ENCODE peak calls at places on chromosomes 6 and 20, in five cellular contexts. Y, O, M, Q and J are unnamed samples.

GRCh38 chr6:35088281-35089215 is 52.6 kb downstream of the TCP11 start:
- DNase-seq in Y (no peak), O (no peak), M (no peak), Q (no peak), J (no peak)

GRCh38 chr6:62298745-62299392 is 12.8 kb upstream of the KHDRBS2 start:
- DNase-seq in Y (no peak), O (no peak), M (no peak), Q (no peak), J (no peak)

GRCh38 chr6:144344651-144345050 is 59.5 kb downstream of the UTRN start:
- DNase-seq in Y (no peak), O (no peak), M (no peak), Q (no peak), J (no peak)

GRCh38 chr6:127032971-127033370 is 85.5 kb upstream of the RSPO3 start:
- DNase-seq in Y (no peak), O (no peak), M (no peak), Q (no peak), J (no peak)

GRCh38 chr6:107396226-107396625 is 63.1 kb downstream of the PDSS2 start:
- DNase-seq in Y (no peak), O (no peak), M (no peak), Q (no peak), J (no peak)

GRCh38 chr20:19932170-19932667 is 84.9 kb upstream of the NAA20 start:
- DNase-seq in Y (no peak), O (no peak), M (peak), Q (no peak), J (no peak)

GRCh38 chr6:111921108-111921507 is 47.9 kb upstream of the FYN start:
- DNase-seq in Y (no peak), O (no peak), M (no peak), Q (no peak), J (peak)

GRCh38 chr6:7922596-7922995 is 12.0 kb upstream of the TXNDC5 start:
- DNase-seq in Y (no peak), O (no peak), M (no peak), Q (no peak), J (no peak)

GRCh38 chr6:146851837-146852236 is 253.1 kb downstream of the ADGB start:
- DNase-seq in Y (no peak), O (no peak), M (no peak), Q (no peak), J (no peak)

GRCh38 chr20:63191400-63191799 is 24.5 kb downstream of the YTHDF1 start:
- DNase-seq in Y (no peak), O (peak), M (no peak), Q (peak), J (no peak)

GRCh38 chr6:28923318-28924102 is at the start of gene TRIM27:
- DNase-seq in Y (peak), O (peak), M (peak), Q (peak), J (peak)

GRCh38 chr6:3209114-3210023 is 18.1 kb downstream of the TUBB2B start:
- DNase-seq in Y (no peak), O (peak), M (no peak), Q (no peak), J (peak)

GRCh38 chr6:887583-888235 is 194.8 kb upstream of the EXOC2 start:
- DNase-seq in Y (no peak), O (no peak), M (no peak), Q (no peak), J (no peak)

GRCh38 chr6:49546371-49546770 is 4.1 kb upstream of the C6orf141 start:
- DNase-seq in Y (no peak), O (no peak), M (no peak), Q (no peak), J (no peak)

GRCh38 chr20:51446656-51447055 is 95.9 kb downstream of the NFATC2 start:
- DNase-seq in Y (peak), O (peak), M (no peak), Q (no peak), J (no peak)

GRCh38 chr20:51447765-51448148 is 94.8 kb downstream of the NFATC2 start:
- DNase-seq in Y (no peak), O (no peak), M (no peak), Q (no peak), J (no peak)

GRCh38 chr20:51445591-51445990 is 96.9 kb downstream of the NFATC2 start:
- DNase-seq in Y (no peak), O (no peak), M (no peak), Q (no peak), J (no peak)

GRCh38 chr20:51446230-51446629 is 96.3 kb downstream of the NFATC2 start:
- DNase-seq in Y (no peak), O (no peak), M (no peak), Q (no peak), J (no peak)

DNA sequence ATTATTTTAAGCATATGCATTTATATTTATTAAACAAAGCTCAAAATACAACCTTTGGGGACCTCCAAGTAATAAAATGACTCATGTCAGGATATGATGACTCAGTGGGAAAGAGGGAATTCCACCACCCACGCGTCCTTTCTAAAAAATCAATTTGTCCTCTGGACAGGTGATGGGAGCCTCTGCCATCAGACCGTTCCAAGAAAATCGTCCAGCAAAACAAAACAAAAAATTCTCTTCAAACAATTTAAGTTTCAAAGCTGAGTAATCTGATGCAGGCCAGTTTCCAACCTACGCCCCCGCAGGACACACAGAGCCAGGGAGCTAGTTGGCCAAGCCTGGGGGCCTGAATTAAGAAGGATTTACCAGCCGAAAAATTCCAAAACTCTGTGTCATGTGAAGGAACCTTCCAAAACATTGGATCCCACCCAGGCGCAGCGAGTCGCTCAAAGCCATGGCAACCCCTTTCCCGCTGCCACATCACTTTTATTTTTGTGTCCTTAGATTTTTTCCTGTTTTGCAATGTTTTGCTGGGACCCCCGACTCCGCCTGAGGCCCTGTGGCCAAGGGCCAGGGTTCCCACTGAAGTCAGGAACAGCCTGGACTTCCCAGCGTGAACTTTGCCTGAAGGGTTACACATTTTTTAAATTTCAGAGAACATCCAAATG is 95.3 kb downstream of the NFATC2 start:
- DNase-seq in Y (peak), O (peak), M (peak), Q (peak), J (no peak)
- TF ChIP-seq CTCF in Y (no peak), O (no peak), M (no peak), Q (no peak), J (no peak)

DNA sequence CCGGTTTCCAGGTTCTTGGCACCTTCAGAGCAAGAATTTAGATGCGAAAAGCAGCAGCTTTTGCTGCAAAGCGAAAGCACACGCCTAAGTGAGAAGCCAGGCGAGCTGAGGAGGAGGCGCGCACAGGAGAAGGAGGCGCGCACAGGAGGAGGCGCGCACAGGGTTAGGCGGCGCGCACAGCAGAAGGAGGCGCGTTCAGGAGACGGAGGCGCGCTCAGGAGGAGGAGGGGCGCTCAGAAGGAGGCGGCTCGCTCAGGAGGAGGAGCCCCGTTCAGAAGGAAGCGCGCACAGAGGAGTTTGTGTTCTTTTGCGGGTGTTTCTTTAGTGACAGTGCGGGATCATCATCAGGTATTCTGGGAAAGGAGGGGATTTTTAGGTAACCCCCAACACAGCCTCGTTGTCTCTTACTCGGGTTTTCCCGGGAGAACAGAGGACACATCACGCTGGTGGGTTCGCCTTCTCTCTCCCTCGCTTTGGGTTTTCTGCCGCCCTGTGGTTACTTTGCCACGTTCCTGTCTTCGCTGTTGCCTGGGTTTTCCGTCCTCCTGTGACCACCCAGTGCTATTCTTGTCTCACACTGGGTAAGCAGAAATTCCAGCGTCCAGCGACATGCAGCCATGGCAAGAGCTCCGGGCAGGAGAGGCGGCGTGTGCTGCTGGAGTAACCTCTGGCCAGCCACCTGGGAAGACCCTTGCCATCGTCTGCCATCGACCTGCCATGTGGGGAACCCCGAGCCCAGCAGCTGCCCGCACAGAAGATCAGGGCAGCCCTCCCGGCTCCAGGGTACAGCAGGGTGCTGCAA is 47.0 kb downstream of the WDR27 start:
- DNase-seq in Y (peak), O (peak), M (peak), Q (peak), J (peak)
- TF ChIP-seq CTCF in Y (no peak), O (no peak), M (peak), Q (no peak), J (no peak)

GRCh38 chr20:22322513-22322912 is 261.9 kb downstream of the FOXA2 start:
- DNase-seq in Y (no peak), O (no peak), M (no peak), Q (no peak), J (no peak)

GRCh38 chr20:22321191-22321590 is 263.2 kb downstream of the FOXA2 start:
- DNase-seq in Y (no peak), O (no peak), M (no peak), Q (no peak), J (no peak)

GRCh38 chr20:22315771-22316170 is 268.6 kb downstream of the FOXA2 start:
- DNase-seq in Y (no peak), O (no peak), M (no peak), Q (no peak), J (no peak)

GRCh38 chr20:22320245-22320915 is 264.0 kb downstream of the FOXA2 start:
- DNase-seq in Y (no peak), O (no peak), M (no peak), Q (no peak), J (no peak)
- TF ChIP-seq CTCF in Y (no peak), O (no peak), M (no peak), Q (no peak), J (no peak)

DNA sequence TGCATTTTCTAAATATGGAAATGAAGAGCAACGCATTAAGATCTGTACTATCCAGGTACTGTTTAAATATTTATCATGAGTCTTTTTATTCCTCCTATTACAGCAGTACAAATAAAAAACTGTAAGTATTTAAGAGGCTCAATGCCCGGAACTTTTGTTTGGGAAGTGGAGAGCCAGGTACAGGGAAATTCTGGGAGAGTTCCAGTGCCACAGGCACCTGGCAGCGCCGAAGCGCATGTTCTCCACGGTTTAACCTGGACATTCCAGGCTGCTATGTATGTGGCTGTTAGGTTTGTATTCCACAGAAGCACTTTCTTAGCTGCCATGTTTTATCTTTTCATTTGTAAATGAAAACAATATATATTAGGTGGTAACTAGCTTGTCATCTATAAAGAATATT is 81.7 kb downstream of the PREP start:
- DNase-seq in Y (no peak), O (no peak), M (no peak), Q (peak), J (no peak)
- TF ChIP-seq CTCF in Y (no peak), O (no peak), M (no peak), Q (no peak), J (no peak)